ENCODE peak calls at places on chromosomes 1 and 21, in four cellular contexts. L is fibroblast of villous mesenchyme, T is HEK293T, D is cardiac fibroblast. P is an unnamed sample.

GRCh38 chr1:25927541-25928265 is 21.5 kb upstream of the STMN1 start:
- DNase-seq in L (no peak), T (no peak), D (peak), P (no peak)

GRCh38 chr1:245091818-245092637 is 62.8 kb upstream of the KIF26B start:
- DNase-seq in L (peak), T (no peak), D (peak), P (peak)

GRCh38 chr21:37450385-37451044 is 83.9 kb downstream of the DYRK1A start:
- DNase-seq in L (no peak), T (no peak), D (peak), P (peak)

GRCh38 chr1:65209005-65209885 is 61.2 kb downstream of the AK4 start:
- DNase-seq in L (peak), T (peak), D (peak), P (peak)

GRCh38 chr1:13674386-13674785 is 25.6 kb upstream of the PRDM2 start:
- DNase-seq in L (no peak), T (no peak), D (no peak), P (no peak)

GRCh38 chr1:82225407-82226197 is 424.9 kb downstream of the ADGRL2 start:
- DNase-seq in L (peak), T (no peak), D (peak), P (peak)

GRCh38 chr1:43975249-43975961 is 645 bp downstream of the ATP6V0B start:
- DNase-seq in L (peak), T (no peak), D (peak), P (peak)

GRCh38 chr1:7110306-7110705 is 325.1 kb downstream of the CAMTA1 start:
- DNase-seq in L (no peak), T (no peak), D (no peak), P (no peak)

GRCh38 chr1:189752461-189752860 is 725.2 kb downstream of the BRINP3 start:
- DNase-seq in L (no peak), T (no peak), D (peak), P (peak)

GRCh38 chr1:28329395-28330153 is 734 bp downstream of the MED18 start:
- DNase-seq in L (peak), T (no peak), D (peak), P (peak)

P was measured in fibroblast of pulmonary artery.